ENCODE peak calls at places on chromosomes 12 and 14, in four cellular contexts. F is 8988T, N is kidney glomerular epithelial cell, Z is NCI-H2081. V is an unnamed sample.

GRCh38 chr14:53452005-53452678 is 299.0 kb upstream of the DDHD1 start:
- DNase-seq in F (no peak), N (no peak), Z (no peak), V (no peak)

GRCh38 chr14:106837870-106838269 is 1311.5 kb downstream of the TMEM121 start:
- DNase-seq in F (no peak), N (no peak), Z (no peak), V (no peak)

GRCh38 chr14:106831322-106831720 is 1304.9 kb downstream of the TMEM121 start:
- DNase-seq in F (no peak), N (no peak), Z (no peak), V (peak)

GRCh38 chr12:109582636-109583035 is 9.0 kb downstream of the MVK start:
- DNase-seq in F (no peak), N (no peak), Z (no peak), V (peak)

GRCh38 chr12:6724409-6724797 is 557 bp downstream of the COPS7A start:
- DNase-seq in F (no peak), N (peak), Z (peak), V (peak)

GRCh38 chr14:96752156-96752555 is 45.0 kb upstream of the VRK1 start:
- DNase-seq in F (no peak), N (no peak), Z (no peak), V (no peak)

GRCh38 chr12:121765573-121765972 is 27.9 kb downstream of the RHOF start:
- DNase-seq in F (peak), N (peak), Z (no peak), V (peak)

GRCh38 chr14:104477117-104477623 is 102.4 kb upstream of the C14orf180 start:
- DNase-seq in F (no peak), N (no peak), Z (no peak), V (no peak)

GRCh38 chr14:32023540-32023939 is 53.6 kb upstream of the ARHGAP5 start:
- DNase-seq in F (no peak), N (no peak), Z (no peak), V (no peak)

GRCh38 chr12:124174406-124174805 is 120.5 kb upstream of the RFLNA start:
- DNase-seq in F (no peak), N (no peak), Z (no peak), V (peak)

GRCh38 chr14:53842938-53843337 is 113.7 kb downstream of the BMP4 start:
- DNase-seq in F (no peak), N (peak), Z (no peak), V (no peak)

GRCh38 chr14:102370305-102370809 is 7.6 kb downstream of the TECPR2 start:
- DNase-seq in F (no peak), N (no peak), Z (no peak), V (no peak)

GRCh38 chr12:71576546-71576945 is 87.1 kb downstream of the ZFC3H1 start:
- DNase-seq in F (no peak), N (no peak), Z (no peak), V (no peak)

GRCh38 chr12:11769723-11770514 is 120.4 kb downstream of the ETV6 start:
- DNase-seq in F (no peak), N (no peak), Z (no peak), V (no peak)

GRCh38 chr14:33949051-33950037 is 1.5 kb downstream of the EGLN3 start:
- DNase-seq in F (no peak), N (no peak), Z (peak), V (no peak)

GRCh38 chr14:49641697-49642129 is 6.7 kb upstream of the DNAAF2 start:
- DNase-seq in F (no peak), N (peak), Z (peak), V (peak)

GRCh38 chr12:119476951-119477350 is 116.6 kb upstream of the TMEM233 start:
- DNase-seq in F (no peak), N (no peak), Z (no peak), V (no peak)

GRCh38 chr14:100706200-100706599 is 20.5 kb upstream of the DLK1 start:
- DNase-seq in F (no peak), N (no peak), Z (no peak), V (no peak)

GRCh38 chr14:71452987-71453386 is 479.2 kb upstream of the RGS6 start:
- DNase-seq in F (no peak), N (no peak), Z (no peak), V (no peak)

GRCh38 chr14:80538633-80539375 is 327.5 kb upstream of the DIO2 start:
- DNase-seq in F (no peak), N (no peak), Z (no peak), V (no peak)

V was measured in ACHN.